ENCODE peak calls at places on chromosomes 12 and 14, in four cellular contexts. N is activated naive CD8-positive, alpha-beta T cell treated with anti-CD3 and anti-CD28 coated beads, Interleukin-2, amount 50 U/mL, for 24 hours; Y is right cardiac atrium; D is KG1. H is an unnamed sample.

GRCh38 chr14:89399594-89400068 is 17.4 kb downstream of the FOXN3 start:
- DNase-seq in N (no peak), Y (peak), D (no peak), H (no peak)

GRCh38 chr14:24327303-24327702 is 7.6 kb downstream of the ADCY4 start:
- DNase-seq in Y (no peak), D (peak), N (no peak), H (no peak)

GRCh38 chr12:45509187-45509586 is 220.3 kb upstream of the ARID2 start:
- DNase-seq in N (no peak), Y (no peak), D (no peak), H (no peak)

GRCh38 chr14:95730126-95730525 is 16.2 kb upstream of the TCL1A start:
- DNase-seq in N (no peak), Y (no peak), D (no peak), H (no peak)

GRCh38 chr14:73792476-73792875 is 59.2 kb upstream of the PTGR2 start:
- DNase-seq in D (no peak), Y (no peak), N (no peak), H (no peak)

GRCh38 chr12:50353404-50353803 is 43.0 kb downstream of the FAM186A start:
- DNase-seq in N (no peak), D (no peak), Y (no peak), H (no peak)

GRCh38 chr14:23177181-23177580 is 6.3 kb downstream of the SLC7A8 start:
- DNase-seq in N (no peak), Y (no peak), D (no peak), H (no peak)

GRCh38 chr12:15636060-15636890 is 152.9 kb downstream of the EPS8 start:
- DNase-seq in Y (no peak), D (no peak), N (no peak), H (no peak)

GRCh38 chr12:24560192-24560591 is 388.7 kb downstream of the BCAT1 start:
- DNase-seq in Y (no peak), N (no peak), D (no peak), H (no peak)

GRCh38 chr14:32934891-32935633 is 3.6 kb upstream of the NPAS3 start:
- DNase-seq in Y (peak), D (no peak), N (no peak), H (peak)

GRCh38 chr12:109981311-109981710 is 14.9 kb downstream of the GIT2 start:
- DNase-seq in Y (no peak), N (peak), D (no peak), H (no peak)

GRCh38 chr12:48084066-48084465 is 21.8 kb downstream of the SENP1 start:
- DNase-seq in N (no peak), Y (no peak), D (no peak), H (no peak)

GRCh38 chr14:81565441-81566290 is 32.0 kb upstream of the SEL1L start:
- DNase-seq in Y (no peak), N (peak), D (peak), H (peak)

GRCh38 chr12:119742700-119743099 is 74.8 kb downstream of the PRKAB1 start:
- DNase-seq in Y (no peak), N (no peak), D (no peak), H (no peak)

H was measured in GM20000.